ENCODE peak calls at places on chromosomes 12 and 14, in four cellular contexts. One of them, this sample, is unnamed.

GRCh38 chr14:52043690-52044089 is 25.2 kb downstream of the NID2 start:
- DNase-seq in K562: peak
- DNase-seq in upper lobe of left lung: no peak
- DNase-seq in suprapubic skin: no peak
- DNase-seq in this sample: no peak

GRCh38 chr14:28678887-28679286 is 87.7 kb upstream of the FOXG1 start:
- DNase-seq in K562: no peak
- DNase-seq in upper lobe of left lung: no peak
- DNase-seq in suprapubic skin: no peak
- DNase-seq in this sample: no peak

GRCh38 chr14:61213930-61214329 is 67.2 kb downstream of the TMEM30B start:
- DNase-seq in K562: no peak
- DNase-seq in suprapubic skin: no peak
- DNase-seq in upper lobe of left lung: no peak
- DNase-seq in this sample: no peak

GRCh38 chr12:11805043-11805442 is 155.6 kb downstream of the ETV6 start:
- DNase-seq in suprapubic skin: no peak
- DNase-seq in upper lobe of left lung: no peak
- DNase-seq in K562: no peak
- DNase-seq in this sample: no peak

GRCh38 chr12:121232977-121233627 is 23.2 kb downstream of the P2RX4 start:
- DNase-seq in K562: no peak
- DNase-seq in suprapubic skin: no peak
- DNase-seq in upper lobe of left lung: no peak
- DNase-seq in this sample: no peak

GRCh38 chr12:57726884-57727757 is 11.4 kb downstream of the AGAP2 start:
- DNase-seq in K562: no peak
- DNase-seq in suprapubic skin: no peak
- DNase-seq in upper lobe of left lung: no peak
- DNase-seq in this sample: no peak

GRCh38 chr14:55976219-55976618 is 142.0 kb upstream of the PELI2 start:
- DNase-seq in K562: no peak
- DNase-seq in upper lobe of left lung: no peak
- DNase-seq in suprapubic skin: no peak
- DNase-seq in this sample: no peak

GRCh38 chr14:54117401-54117800 is 160.8 kb upstream of the BMP4 start:
- DNase-seq in K562: no peak
- DNase-seq in upper lobe of left lung: no peak
- DNase-seq in suprapubic skin: no peak
- DNase-seq in this sample: no peak

GRCh38 chr14:70086685-70087379 is 101.9 kb downstream of the SLC8A3 start:
- DNase-seq in suprapubic skin: no peak
- DNase-seq in K562: no peak
- DNase-seq in upper lobe of left lung: no peak
- DNase-seq in this sample: no peak

GRCh38 chr12:122449317-122449716 is 26.8 kb upstream of the CLIP1 start:
- DNase-seq in upper lobe of left lung: no peak
- DNase-seq in suprapubic skin: no peak
- DNase-seq in K562: no peak
- DNase-seq in this sample: no peak
- H3K27ac ChIP-seq in upper lobe of left lung: no peak
- H3K27ac ChIP-seq in suprapubic skin: no peak
- H3K27ac ChIP-seq in K562: no peak
- H3K27ac ChIP-seq in this sample: no peak

GRCh38 chr14:68249534-68250517 is 430.2 kb downstream of the RAD51B start:
- DNase-seq in suprapubic skin: no peak
- DNase-seq in K562: no peak
- DNase-seq in upper lobe of left lung: no peak
- DNase-seq in this sample: no peak
- TF ChIP-seq EP300 in suprapubic skin: no peak
- TF ChIP-seq EP300 in K562: no peak
- TF ChIP-seq EP300 in upper lobe of left lung: no peak
- TF ChIP-seq EP300 in this sample: no peak

DNA sequence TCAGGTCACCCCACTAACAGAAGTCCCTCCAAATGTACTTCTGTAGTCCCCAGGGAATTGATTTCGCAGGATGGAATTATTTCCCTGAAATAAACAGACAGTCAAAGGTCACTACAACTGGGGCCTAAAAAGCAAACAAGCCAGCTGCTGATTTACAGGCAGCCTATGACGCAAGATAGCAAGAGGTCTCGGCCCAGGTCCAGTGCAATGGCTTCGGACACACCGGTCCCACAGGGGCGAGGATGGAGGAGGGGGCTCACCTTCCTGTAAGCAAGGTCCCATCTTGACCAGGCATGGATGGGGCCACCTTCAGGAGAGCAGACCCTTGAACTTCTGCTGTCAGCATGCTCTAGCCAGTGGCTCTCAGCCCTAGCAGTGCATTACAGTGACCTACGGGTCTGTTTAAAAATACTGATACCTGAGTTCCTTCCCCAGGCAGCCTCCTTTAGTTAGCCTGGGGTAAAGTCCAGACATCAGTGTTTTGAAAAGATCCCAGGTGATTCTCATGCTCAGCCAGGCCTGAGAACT is 18.1 kb downstream of the NUAK1 start:
- DNase-seq in upper lobe of left lung: no peak
- DNase-seq in suprapubic skin: no peak
- DNase-seq in K562: no peak
- DNase-seq in this sample: peak
- H3K27ac ChIP-seq in upper lobe of left lung: peak
- H3K27ac ChIP-seq in suprapubic skin: no peak
- H3K27ac ChIP-seq in K562: no peak
- H3K27ac ChIP-seq in this sample: peak

GRCh38 chr14:50064993-50065392 is 51.4 kb downstream of the VCPKMT start:
- DNase-seq in upper lobe of left lung: peak
- DNase-seq in suprapubic skin: no peak
- DNase-seq in K562: no peak
- DNase-seq in this sample: no peak
- TF ChIP-seq EP300 in upper lobe of left lung: no peak
- TF ChIP-seq EP300 in suprapubic skin: no peak
- TF ChIP-seq EP300 in K562: no peak
- TF ChIP-seq EP300 in this sample: peak

GRCh38 chr12:31323466-31324115 is 2.4 kb downstream of the SINHCAF start:
- DNase-seq in K562: peak
- DNase-seq in upper lobe of left lung: peak
- DNase-seq in suprapubic skin: peak
- DNase-seq in this sample: peak
- H3K27ac ChIP-seq in K562: peak
- H3K27ac ChIP-seq in upper lobe of left lung: peak
- H3K27ac ChIP-seq in suprapubic skin: peak
- H3K27ac ChIP-seq in this sample: peak

DNA sequence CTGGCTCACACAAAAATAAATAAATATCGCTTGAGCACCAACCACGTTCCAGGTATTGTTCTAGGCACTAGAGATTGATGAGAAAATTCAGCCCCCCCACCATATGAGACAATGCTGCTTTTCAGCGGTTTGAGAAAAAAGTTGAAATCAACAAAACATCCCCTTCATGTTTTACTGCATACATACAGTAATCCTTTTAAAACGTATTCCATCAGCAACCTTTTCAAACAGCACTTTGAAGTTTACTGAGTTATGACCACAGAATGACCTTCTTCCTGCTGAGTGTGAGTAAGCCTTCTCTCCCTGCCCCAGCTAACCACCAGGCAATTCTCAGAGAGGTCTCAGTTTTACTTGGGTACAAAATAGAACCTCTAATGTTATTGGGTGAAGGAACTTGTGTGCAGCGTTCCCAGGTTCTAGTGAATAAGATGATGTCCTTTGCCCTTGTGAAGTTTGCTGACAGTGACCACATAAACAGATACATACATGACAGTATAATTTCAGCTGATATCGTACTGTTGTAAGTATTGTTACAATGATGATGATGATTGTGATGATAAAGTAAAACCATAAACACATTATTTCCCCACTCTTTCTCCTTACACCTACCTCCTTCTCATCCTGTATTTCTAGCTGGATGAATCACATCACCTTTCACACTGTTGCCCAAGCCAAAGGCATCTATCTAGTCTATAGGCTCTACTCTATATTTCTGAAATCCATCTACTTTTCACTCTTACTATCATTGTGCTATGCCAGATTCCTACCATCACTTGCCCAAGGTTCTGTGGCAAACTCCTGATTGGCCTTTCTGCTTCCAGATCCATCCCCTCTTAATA is 124.4 kb upstream of the KRR1 start:
- DNase-seq in upper lobe of left lung: no peak
- DNase-seq in suprapubic skin: no peak
- DNase-seq in K562: no peak
- DNase-seq in this sample: no peak
- TF ChIP-seq EP300 in upper lobe of left lung: no peak
- TF ChIP-seq EP300 in suprapubic skin: no peak
- TF ChIP-seq EP300 in K562: no peak
- TF ChIP-seq EP300 in this sample: no peak

GRCh38 chr14:24311837-24312615 is 724 bp downstream of the LTB4R start:
- DNase-seq in upper lobe of left lung: no peak
- DNase-seq in K562: no peak
- DNase-seq in suprapubic skin: no peak
- DNase-seq in this sample: no peak
- H3K27ac ChIP-seq in upper lobe of left lung: peak
- H3K27ac ChIP-seq in K562: no peak
- H3K27ac ChIP-seq in suprapubic skin: peak
- H3K27ac ChIP-seq in this sample: peak

GRCh38 chr14:99841436-99842071 is 48.3 kb downstream of the EML1 start:
- DNase-seq in K562: no peak
- DNase-seq in upper lobe of left lung: peak
- DNase-seq in suprapubic skin: no peak
- DNase-seq in this sample: no peak
- TF ChIP-seq EP300 in K562: no peak
- TF ChIP-seq EP300 in upper lobe of left lung: no peak
- TF ChIP-seq EP300 in suprapubic skin: no peak
- TF ChIP-seq EP300 in this sample: no peak

GRCh38 chr12:80056845-80057244 is 42.5 kb upstream of the OTOGL start:
- DNase-seq in suprapubic skin: no peak
- DNase-seq in K562: no peak
- DNase-seq in upper lobe of left lung: no peak
- DNase-seq in this sample: no peak
- H3K27ac ChIP-seq in suprapubic skin: no peak
- H3K27ac ChIP-seq in K562: no peak
- H3K27ac ChIP-seq in upper lobe of left lung: no peak
- H3K27ac ChIP-seq in this sample: no peak